ENCODE peak calls at places on chromosomes 12 and 14, in eight cellular contexts. S, V, F, A, D, G, T and J are unnamed samples.

GRCh38 chr14:91036741-91037469 is 23.5 kb downstream of the RPS6KA5 start:
- DNase-seq in S (no peak), V (no peak), F (no peak), A (no peak), D (no peak), G (no peak), T (no peak), J (no peak)

GRCh38 chr12:122079038-122079531 is 529 bp downstream of the MLXIP start:
- DNase-seq in S (peak), V (no peak), F (peak), A (no peak), D (no peak), G (peak), T (peak), J (no peak)

GRCh38 chr12:49335955-49336644 is 888 bp downstream of the C1QL4 start:
- DNase-seq in S (peak), V (no peak), F (no peak), A (no peak), D (no peak), G (no peak), T (no peak), J (no peak)

GRCh38 chr14:34498684-34499412 is 36.8 kb upstream of the SPTSSA start:
- DNase-seq in S (peak), V (peak), F (no peak), A (peak), D (no peak), G (no peak), T (peak), J (peak)

GRCh38 chr12:31729728-31730127 is 907 bp upstream of the AMN1 start:
- DNase-seq in S (no peak), V (no peak), F (no peak), A (no peak), D (no peak), G (no peak), T (no peak), J (no peak)

GRCh38 chr12:54958048-54958658 is 26.4 kb downstream of the TESPA1 start:
- DNase-seq in S (peak), V (peak), F (peak), A (peak), D (peak), G (no peak), T (peak), J (peak)

GRCh38 chr12:13880613-13881012 is 100.8 kb downstream of the GRIN2B start:
- DNase-seq in S (no peak), V (no peak), F (no peak), A (no peak), D (no peak), G (no peak), T (no peak), J (no peak)

GRCh38 chr12:122394626-122395194 is 27.8 kb downstream of the CLIP1 start:
- DNase-seq in S (no peak), V (no peak), F (no peak), A (peak), D (no peak), G (no peak), T (no peak), J (peak)

GRCh38 chr12:2930865-2931264 is 28.3 kb upstream of the TEAD4 start:
- DNase-seq in S (no peak), V (no peak), F (no peak), A (no peak), D (no peak), G (no peak), T (no peak), J (no peak)

GRCh38 chr14:105047283-105048016 is 17.8 kb downstream of the GPR132 start:
- DNase-seq in S (no peak), V (no peak), F (no peak), A (no peak), D (no peak), G (no peak), T (no peak), J (no peak)

GRCh38 chr12:69655616-69656336 is 43.3 kb downstream of the BEST3 start:
- DNase-seq in S (no peak), V (peak), F (no peak), A (peak), D (peak), G (no peak), T (peak), J (peak)

GRCh38 chr14:71050227-71050823 is 143.1 kb downstream of the PCNX1 start:
- DNase-seq in S (no peak), V (peak), F (no peak), A (peak), D (no peak), G (no peak), T (peak), J (no peak)

GRCh38 chr14:72515779-72516770 is 377.8 kb downstream of the DPF3 start:
- DNase-seq in S (no peak), V (peak), F (no peak), A (peak), D (no peak), G (no peak), T (peak), J (peak)

GRCh38 chr12:123471374-123472068 is 13.6 kb downstream of the SNRNP35 start:
- DNase-seq in S (no peak), V (peak), F (no peak), A (peak), D (peak), G (no peak), T (no peak), J (peak)

GRCh38 chr14:101171650-101172049 is 268.1 kb upstream of the RTL1 start:
- DNase-seq in S (no peak), V (no peak), F (no peak), A (no peak), D (no peak), G (no peak), T (no peak), J (no peak)

GRCh38 chr14:73255005-73255400 is 17.7 kb downstream of the PAPLN start:
- DNase-seq in S (no peak), V (no peak), F (no peak), A (no peak), D (no peak), G (no peak), T (no peak), J (no peak)

GRCh38 chr12:53211476-53212381 is 4.7 kb upstream of the ITGB7 start:
- DNase-seq in S (peak), V (no peak), F (no peak), A (no peak), D (no peak), G (no peak), T (no peak), J (no peak)

GRCh38 chr14:89965839-89966238 is 10.1 kb downstream of the TDP1 start:
- DNase-seq in S (no peak), V (no peak), F (no peak), A (no peak), D (no peak), G (no peak), T (no peak), J (no peak)

GRCh38 chr12:56751712-56752598 is at the start of gene PRIM1:
- DNase-seq in S (peak), V (peak), F (peak), A (peak), D (peak), G (peak), T (peak), J (peak)

GRCh38 chr12:81859521-81859920 is 100.4 kb upstream of the PPFIA2 start:
- DNase-seq in S (no peak), V (no peak), F (no peak), A (no peak), D (no peak), G (no peak), T (no peak), J (no peak)

GRCh38 chr14:52315355-52315718 is 1.2 kb downstream of the PTGER2 start:
- DNase-seq in S (peak), V (no peak), F (no peak), A (no peak), D (no peak), G (no peak), T (no peak), J (no peak)

GRCh38 chr14:68099348-68100045 is 279.9 kb downstream of the RAD51B start:
- DNase-seq in S (no peak), V (no peak), F (no peak), A (peak), D (no peak), G (no peak), T (no peak), J (no peak)

GRCh38 chr12:2183556-2184541 is 131.1 kb downstream of the CACNA1C start:
- DNase-seq in S (peak), V (peak), F (peak), A (peak), D (no peak), G (no peak), T (no peak), J (peak)

GRCh38 chr14:95507174-95507573 is 9.3 kb downstream of the SYNE3 start:
- DNase-seq in S (no peak), V (peak), F (no peak), A (peak), D (peak), G (peak), T (peak), J (peak)

GRCh38 chr12:26699237-26699636 is 133.8 kb downstream of the ITPR2 start:
- DNase-seq in S (no peak), V (no peak), F (no peak), A (no peak), D (no peak), G (no peak), T (peak), J (no peak)

GRCh38 chr14:68359862-68360552 is 432.9 kb downstream of the ZFP36L1 start:
- DNase-seq in S (no peak), V (peak), F (no peak), A (peak), D (no peak), G (peak), T (peak), J (peak)

GRCh38 chr12:13443498-13443897 is 247.0 kb downstream of the EMP1 start:
- DNase-seq in S (no peak), V (no peak), F (no peak), A (no peak), D (no peak), G (no peak), T (no peak), J (no peak)

GRCh38 chr12:57219205-57219992 is 2.8 kb downstream of the NXPH4 start:
- DNase-seq in S (peak), V (no peak), F (no peak), A (no peak), D (no peak), G (no peak), T (no peak), J (no peak)

GRCh38 chr12:84922721-84923120 is 10.1 kb upstream of the SLC6A15 start:
- DNase-seq in S (no peak), V (peak), F (no peak), A (no peak), D (no peak), G (no peak), T (peak), J (no peak)

GRCh38 chr12:119446459-119446858 is 111.9 kb downstream of the CCDC60 start:
- DNase-seq in S (no peak), V (peak), F (no peak), A (peak), D (no peak), G (no peak), T (peak), J (no peak)

GRCh38 chr14:33062476-33062875 is 123.8 kb downstream of the NPAS3 start:
- DNase-seq in S (no peak), V (no peak), F (no peak), A (no peak), D (no peak), G (no peak), T (no peak), J (no peak)

GRCh38 chr12:91492648-91493047 is 310.0 kb upstream of the DCN start:
- DNase-seq in S (no peak), V (peak), F (no peak), A (no peak), D (no peak), G (no peak), T (no peak), J (no peak)

GRCh38 chr12:39443704-39444234 is 849 bp upstream of the KIF21A start:
- DNase-seq in S (peak), V (no peak), F (no peak), A (no peak), D (no peak), G (no peak), T (peak), J (no peak)

GRCh38 chr14:95500201-95500681 is 16.2 kb downstream of the SYNE3 start:
- DNase-seq in S (no peak), V (no peak), F (no peak), A (no peak), D (no peak), G (no peak), T (no peak), J (no peak)

GRCh38 chr14:23181453-23181852 is 2.0 kb downstream of the SLC7A8 start:
- DNase-seq in S (no peak), V (no peak), F (no peak), A (no peak), D (no peak), G (no peak), T (no peak), J (no peak)

DNA sequence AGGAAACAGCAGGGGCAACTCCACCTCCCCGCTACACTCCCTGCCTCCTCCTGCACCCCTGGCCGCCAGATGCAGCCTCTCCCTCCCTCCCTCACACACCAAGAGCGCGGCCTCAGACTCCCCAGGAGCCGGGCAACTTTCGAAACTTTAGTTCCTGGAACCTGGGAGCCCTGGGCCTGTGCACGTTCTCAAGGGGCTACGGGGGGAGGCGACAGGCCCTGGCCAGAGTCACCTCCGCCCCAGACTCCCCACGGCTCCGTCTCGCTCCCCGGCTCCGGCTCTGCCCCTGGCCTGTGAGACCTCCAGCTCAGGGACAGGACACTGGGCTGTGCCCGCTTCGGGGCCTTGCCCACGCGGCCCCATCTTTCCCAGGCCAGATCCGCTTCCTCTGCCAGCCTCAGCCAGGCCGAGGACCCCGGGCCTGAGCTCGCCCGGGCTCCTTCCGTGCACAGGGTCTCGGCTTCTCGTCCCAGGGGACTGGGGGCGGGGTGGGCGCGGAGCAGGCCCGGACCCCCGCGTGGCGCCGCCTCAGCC is 5.5 kb downstream of the AMN start:
- DNase-seq in S (peak), V (no peak), F (no peak), A (no peak), D (no peak), G (no peak), T (no peak), J (no peak)
- H3K4me3 ChIP-seq in S (peak), V (peak), F (no peak), A (peak), D (peak), G (peak), T (no peak), J (peak)

DNA sequence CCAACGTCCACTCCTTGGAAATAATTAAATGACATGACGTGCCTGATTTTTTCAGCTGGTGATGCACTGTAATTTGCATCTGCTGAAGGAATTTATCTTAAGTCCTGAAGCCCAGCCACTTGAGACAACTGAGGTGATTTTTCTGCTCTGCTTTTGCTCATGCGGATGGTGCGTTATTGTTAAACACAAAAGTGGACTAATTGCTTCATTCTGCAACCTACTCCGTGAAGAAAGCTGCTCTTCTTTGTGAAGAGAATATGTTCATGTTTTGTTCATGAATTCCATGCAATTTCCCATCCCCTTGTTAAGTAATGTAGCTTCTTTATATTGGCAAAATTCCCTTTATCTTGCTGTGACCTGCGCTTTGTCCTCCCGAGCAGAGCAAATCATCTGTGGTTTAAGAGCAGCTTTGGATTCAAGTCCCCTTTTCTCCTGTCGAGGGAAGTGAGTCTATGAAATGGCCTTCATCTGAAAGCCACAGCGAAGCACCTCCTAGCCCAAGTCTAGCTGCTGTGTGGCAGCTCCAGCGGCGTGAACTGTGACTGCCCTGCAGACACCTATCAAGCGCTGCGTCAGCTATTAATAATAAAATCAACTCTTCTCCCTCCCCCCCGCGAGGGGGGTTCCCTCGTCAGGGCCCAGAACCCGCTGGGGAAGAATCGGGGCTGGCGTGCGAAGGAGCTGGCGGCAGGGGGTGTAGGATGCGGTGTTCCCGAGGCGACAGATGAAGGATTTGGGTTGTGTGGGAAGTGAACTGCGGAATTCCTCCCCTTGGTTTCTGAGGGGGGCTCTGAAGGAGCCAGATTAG is 867 bp upstream of the ATP2A2 start:
- DNase-seq in S (peak), V (peak), F (peak), A (peak), D (no peak), G (no peak), T (peak), J (no peak)
- TF ChIP-seq CTCF in S (no peak), V (no peak), F (no peak), A (no peak), D (no peak), G (no peak), T (peak), J (no peak)

GRCh38 chr12:64670039-64670438 is 59.7 kb downstream of the RASSF3 start:
- DNase-seq in S (no peak), V (no peak), F (peak), A (no peak), D (no peak), G (no peak), T (no peak), J (no peak)

GRCh38 chr12:64669270-64669842 is 59.1 kb downstream of the RASSF3 start:
- DNase-seq in S (no peak), V (peak), F (peak), A (peak), D (no peak), G (peak), T (peak), J (no peak)

GRCh38 chr12:64666054-64666914 is 56.0 kb downstream of the RASSF3 start:
- DNase-seq in S (no peak), V (peak), F (peak), A (peak), D (no peak), G (no peak), T (peak), J (no peak)

GRCh38 chr12:64663019-64663418 is 52.7 kb downstream of the RASSF3 start:
- DNase-seq in S (no peak), V (no peak), F (no peak), A (no peak), D (no peak), G (no peak), T (no peak), J (no peak)

DNA sequence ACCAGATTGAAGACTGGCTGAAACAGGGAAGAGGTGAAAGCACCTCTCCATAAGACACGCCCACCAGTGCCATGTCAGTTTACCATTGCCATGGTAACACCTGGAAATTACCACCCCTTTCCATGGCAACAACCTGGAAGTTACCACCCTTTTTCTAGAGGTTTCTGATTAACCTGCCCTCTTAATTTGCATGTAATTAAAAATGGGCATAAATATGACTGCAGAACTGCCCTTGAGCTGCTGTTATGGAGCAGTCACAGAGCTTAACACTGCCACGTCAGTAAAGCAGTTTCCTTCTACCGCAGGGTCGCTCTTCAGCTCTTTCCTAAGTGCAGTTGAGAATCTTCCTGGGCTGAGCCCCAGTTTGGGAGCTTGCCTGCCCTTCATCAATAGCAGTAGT is 55.2 kb downstream of the RASSF3 start:
- DNase-seq in S (peak), V (peak), F (peak), A (no peak), D (no peak), G (no peak), T (no peak), J (no peak)
- H3K4me3 ChIP-seq in S (no peak), V (peak), F (peak), A (no peak), D (no peak), G (no peak), T (no peak), J (no peak)

GRCh38 chr14:60515244-60515695 is 6.3 kb downstream of the SIX6 start:
- DNase-seq in S (no peak), V (no peak), F (no peak), A (no peak), D (no peak), G (no peak), T (no peak), J (no peak)

GRCh38 chr14:60515696-60516284 is 6.8 kb downstream of the SIX6 start:
- DNase-seq in S (peak), V (no peak), F (no peak), A (no peak), D (no peak), G (no peak), T (no peak), J (no peak)

GRCh38 chr14:60512952-60513554 is 4.1 kb downstream of the SIX6 start:
- DNase-seq in S (peak), V (no peak), F (no peak), A (no peak), D (no peak), G (no peak), T (no peak), J (no peak)

GRCh38 chr14:60510976-60511599 is 2.1 kb downstream of the SIX6 start:
- DNase-seq in S (peak), V (no peak), F (no peak), A (no peak), D (no peak), G (no peak), T (no peak), J (no peak)

GRCh38 chr14:60514378-60515243 is 5.7 kb downstream of the SIX6 start:
- DNase-seq in S (peak), V (no peak), F (no peak), A (no peak), D (no peak), G (no peak), T (peak), J (no peak)
- TF ChIP-seq CTCF in S (peak), V (no peak), F (peak), A (no peak), D (peak), G (no peak), T (no peak), J (peak)

DNA sequence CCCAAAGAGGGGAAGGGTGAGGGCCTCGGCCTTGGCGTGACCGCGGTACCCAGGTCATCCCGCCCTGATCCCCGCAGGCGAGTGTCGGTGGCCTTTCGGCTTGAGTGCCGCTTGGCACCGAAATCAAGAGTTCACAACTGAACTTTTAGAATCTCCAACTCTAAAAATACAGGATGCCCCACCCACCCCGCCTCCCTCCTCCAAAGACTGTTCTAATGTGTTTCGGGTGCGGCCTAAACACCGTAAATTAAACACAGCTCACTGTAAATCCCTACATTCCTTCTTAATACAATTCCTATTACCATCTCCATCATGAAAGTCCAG is 11.4 kb downstream of the SCNN1A start:
- DNase-seq in S (no peak), V (no peak), F (peak), A (no peak), D (no peak), G (no peak), T (peak), J (no peak)
- H3K4me3 ChIP-seq in S (peak), V (no peak), F (peak), A (no peak), D (no peak), G (peak), T (peak), J (peak)

GRCh38 chr12:66548338-66549049 is 130.4 kb downstream of the GRIP1 start:
- DNase-seq in S (peak), V (peak), F (no peak), A (no peak), D (no peak), G (no peak), T (peak), J (no peak)
- TF ChIP-seq CTCF in S (peak), V (peak), F (peak), A (peak), D (peak), G (no peak), T (peak), J (no peak)